ENCODE peak calls at places on chromosome 2, in five cellular contexts. W is H1, U is stomach, I is breast epithelium, F is prostate gland. R is an unnamed sample.

GRCh38 chr2:40298026-40298425 is 153.9 kb downstream of the SLC8A1 start:
- DNase-seq in U (no peak), W (no peak), I (no peak), F (no peak), R (no peak)

GRCh38 chr2:17960925-17961324 is 82.5 kb downstream of the KCNS3 start:
- DNase-seq in W (no peak), F (no peak), I (no peak), U (no peak), R (no peak)

GRCh38 chr2:48896870-48897269 is 141.3 kb upstream of the LHCGR start:
- DNase-seq in F (no peak), I (no peak), W (no peak), U (no peak), R (no peak)

GRCh38 chr2:158795110-158795924 is at the start of gene DAPL1:
- DNase-seq in F (no peak), W (no peak), I (no peak), U (peak; percentile 46), R (peak; percentile 11)

GRCh38 chr2:189954989-189955388 is 107.5 kb downstream of the MSTN start:
- DNase-seq in F (no peak), W (no peak), I (no peak), U (no peak), R (no peak)

GRCh38 chr2:73935641-73936040 is 9.0 kb downstream of the DGUOK start:
- DNase-seq in W (no peak), U (no peak), I (no peak), F (no peak), R (no peak)

GRCh38 chr2:176132397-176133086 is 3.0 kb downstream of the HOXD8 start:
- DNase-seq in U (no peak), W (peak; percentile 45), F (no peak), I (no peak), R (no peak)

GRCh38 chr2:176491172-176491904 is 222.1 kb downstream of the MTX2 start:
- DNase-seq in I (no peak), F (peak; percentile 8), U (peak; percentile 26), W (no peak), R (no peak)

GRCh38 chr2:173990970-173991819 is 26.0 kb upstream of the SP3 start:
- DNase-seq in F (peak; percentile 56), U (peak; percentile 79), W (no peak), I (peak; percentile 66), R (peak; percentile 70)

GRCh38 chr2:102013200-102014040 is 21.7 kb downstream of the IL1R2 start:
- DNase-seq in W (no peak), U (no peak), F (no peak), I (no peak), R (no peak)

GRCh38 chr2:179550214-179550613 is 285.6 kb upstream of the SESTD1 start:
- DNase-seq in I (no peak), U (no peak), W (no peak), F (no peak), R (no peak)

GRCh38 chr2:173750332-173750731 is 214.8 kb downstream of the SP3 start:
- DNase-seq in F (no peak), U (no peak), W (no peak), I (no peak), R (no peak)

GRCh38 chr2:47057732-47058012 is 97.4 kb downstream of the STPG4 start:
- DNase-seq in W (no peak), U (no peak), F (no peak), I (no peak), R (no peak)

GRCh38 chr2:45009303-45009927 is at the start of gene SIX2:
- DNase-seq in I (peak; percentile 84), F (peak; percentile 95), W (peak; percentile 92), U (peak; percentile 90), R (peak; percentile 71)

GRCh38 chr2:179218848-179219594 is 45.6 kb downstream of the SESTD1 start:
- DNase-seq in U (peak; percentile 75), W (no peak), I (peak; percentile 58), F (peak; percentile 55), R (peak; percentile 70)

GRCh38 chr2:136327162-136327852 is 209.4 kb upstream of the CXCR4 start:
- DNase-seq in I (no peak), U (peak; percentile 27), F (no peak), W (no peak), R (peak; percentile 58)

GRCh38 chr2:39127973-39128372 is 7.1 kb upstream of the SOS1 start:
- DNase-seq in U (no peak), W (no peak), F (no peak), I (no peak), R (peak; percentile 19)

GRCh38 chr2:224545884-224546644 is 39.1 kb downstream of the CUL3 start:
- DNase-seq in F (no peak), I (no peak), U (no peak), W (no peak), R (no peak)

GRCh38 chr2:224749136-224749535 is 33.0 kb upstream of the CCDC195 start:
- DNase-seq in U (no peak), W (no peak), I (no peak), F (no peak), R (no peak)

GRCh38 chr2:47043142-47043890 is 111.8 kb downstream of the STPG4 start:
- DNase-seq in F (no peak), W (peak; percentile 52), U (no peak), I (no peak), R (peak; percentile 39)

GRCh38 chr2:222753251-222753824 is 81.9 kb downstream of the MOGAT1 start:
- DNase-seq in I (no peak), F (peak; percentile 39), U (no peak), W (no peak), R (no peak)

GRCh38 chr2:102736174-102736606 is 25.6 kb upstream of the TMEM182 start:
- DNase-seq in F (no peak), W (no peak), I (no peak), U (peak; percentile 35), R (peak; percentile 58)

GRCh38 chr2:36329251-36329650 is 26.3 kb upstream of the CRIM1 start:
- DNase-seq in F (no peak), U (no peak), W (no peak), I (no peak), R (no peak)

GRCh38 chr2:42310007-42310511 is 51.0 kb downstream of the COX7A2L start:
- DNase-seq in U (no peak), I (no peak), W (no peak), F (no peak), R (no peak)
- H3K4me1 ChIP-seq in U (peaks cover 16% of the 10 kb centered on the region), I (no peaks in the 10 kb centered on the region), W (no peaks in the 10 kb centered on the region), F (no peaks in the 10 kb centered on the region), R (peaks cover 9% of the 10 kb centered on the region)

GRCh38 chr2:241507430-241508239 is 749 bp downstream of the STK25 start:
- DNase-seq in W (peak; percentile 73), U (peak; percentile 47), F (no peak), I (no peak), R (peak; percentile 39)
- TF ChIP-seq POLR2AphosphoS5 in W (no peak), U (no peak), F (no peak), I (no peak), R (no peak)

DNA sequence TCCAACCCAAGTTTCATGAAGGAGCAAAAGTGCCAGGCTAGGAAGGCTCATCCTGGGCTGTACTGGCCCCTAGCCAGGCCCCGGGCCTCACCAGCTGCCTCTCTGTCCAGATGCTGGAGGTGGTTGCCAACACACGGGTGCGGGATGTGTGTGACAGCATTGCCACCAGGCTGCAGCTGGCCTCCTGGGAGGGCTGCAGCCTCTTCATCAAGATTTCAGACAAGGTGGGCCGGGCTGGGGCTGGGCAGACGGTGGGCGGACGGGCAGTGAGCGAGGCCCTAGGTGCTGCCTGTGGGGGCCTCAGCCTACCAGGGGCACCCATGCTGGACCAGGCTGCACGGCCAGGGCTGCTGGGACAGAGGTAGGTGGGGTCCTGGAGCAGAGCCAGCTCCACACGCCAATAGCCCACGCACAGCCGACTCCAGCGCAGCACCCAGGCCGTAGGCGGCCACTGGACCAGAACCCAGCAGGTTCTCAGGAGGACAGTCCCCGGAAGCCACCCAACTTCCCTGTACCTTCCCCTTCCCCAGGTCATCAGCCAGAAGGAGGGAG is 11.8 kb upstream of the GPR17 start:
- DNase-seq in F (no peak), I (no peak), W (no peak), U (no peak), R (no peak)
- H3K4me1 ChIP-seq in F (no peaks in the 10 kb centered on the region), I (peaks cover 3% of the 10 kb centered on the region), W (peaks cover 8% of the 10 kb centered on the region), U (peaks cover 72% of the 10 kb centered on the region), R (no peaks in the 10 kb centered on the region)

GRCh38 chr2:207504513-207505171 is 25.1 kb upstream of the CREB1 start:
- DNase-seq in F (peak; percentile 13), W (no peak), I (no peak), U (no peak), R (no peak)
- TF ChIP-seq POLR2AphosphoS5 in F (no peak), W (no peak), I (no peak), U (no peak), R (no peak)

GRCh38 chr2:55011741-55012574 is 38.3 kb downstream of the RTN4 start:
- DNase-seq in U (no peak), I (no peak), W (no peak), F (no peak), R (no peak)
- H3K4me1 ChIP-seq in U (peaks cover 100% of the 10 kb centered on the region), I (peaks cover 24% of the 10 kb centered on the region), W (peaks cover 4% of the 10 kb centered on the region), F (peaks cover 24% of the 10 kb centered on the region), R (peaks cover 90% of the 10 kb centered on the region)

R was measured in transverse colon.